ENCODE peak calls at places on chromosomes 6 and 20, in seven cellular contexts. G is hepatocyte; K is heart right ventricle; B is uterus; N is kidney; S is IMR-90; E is naive thymus-derived CD4-positive, alpha-beta T cell. Z is an unnamed sample.

GRCh38 chr6:155352130-155352420 is 37.8 kb upstream of the TFB1M start:
- DNase-seq in G (no peak), K (no peak), B (no peak), N (no peak), S (no peak), E (no peak), Z (no peak)

GRCh38 chr20:32634041-32634805 is 39.5 kb downstream of the C20orf203 start:
- DNase-seq in G (no peak), K (no peak), B (no peak), N (no peak), S (peak; percentile 31), E (no peak), Z (peak; percentile 27)

GRCh38 chr6:100465701-100466409 is 1.1 kb upstream of the SIM1 start:
- DNase-seq in G (no peak), K (no peak), B (no peak), N (no peak), S (no peak), E (no peak), Z (no peak)

GRCh38 chr6:112298816-112299281 is 44.5 kb upstream of the LAMA4 start:
- DNase-seq in G (no peak), K (no peak), B (no peak), N (no peak), S (peak; percentile 94), E (no peak), Z (peak; percentile 64)

GRCh38 chr6:166289181-166290061 is 18.8 kb downstream of the PRR18 start:
- DNase-seq in G (no peak), K (no peak), B (no peak), N (no peak), S (no peak), E (peak; percentile 21), Z (no peak)

GRCh38 chr20:45934046-45934586 is 367 bp upstream of the PCIF1 start:
- DNase-seq in G (peak; percentile 66), K (peak; percentile 81), B (no peak), N (peak; percentile 93), S (peak; percentile 31), E (no peak), Z (peak; percentile 70)

GRCh38 chr6:157224178-157224956 is 99.0 kb downstream of the TMEM242 start:
- DNase-seq in G (no peak), K (no peak), B (no peak), N (peak; percentile 69), S (no peak), E (peak; percentile 6), Z (no peak)

GRCh38 chr20:38748863-38749153 is 548 bp downstream of the ACTR5 start:
- DNase-seq in G (no peak), K (no peak), B (peak; percentile 23), N (no peak), S (no peak), E (no peak), Z (no peak)

GRCh38 chr6:67887419-67887746 is 747.7 kb upstream of the ADGRB3 start:
- DNase-seq in G (no peak), K (no peak), B (no peak), N (no peak), S (no peak), E (no peak), Z (no peak)

GRCh38 chr20:44109951-44110361 is 77.0 kb downstream of the JPH2 start:
- DNase-seq in G (no peak), K (no peak), B (no peak), N (no peak), S (no peak), E (no peak), Z (peak; percentile 74)

DNA sequence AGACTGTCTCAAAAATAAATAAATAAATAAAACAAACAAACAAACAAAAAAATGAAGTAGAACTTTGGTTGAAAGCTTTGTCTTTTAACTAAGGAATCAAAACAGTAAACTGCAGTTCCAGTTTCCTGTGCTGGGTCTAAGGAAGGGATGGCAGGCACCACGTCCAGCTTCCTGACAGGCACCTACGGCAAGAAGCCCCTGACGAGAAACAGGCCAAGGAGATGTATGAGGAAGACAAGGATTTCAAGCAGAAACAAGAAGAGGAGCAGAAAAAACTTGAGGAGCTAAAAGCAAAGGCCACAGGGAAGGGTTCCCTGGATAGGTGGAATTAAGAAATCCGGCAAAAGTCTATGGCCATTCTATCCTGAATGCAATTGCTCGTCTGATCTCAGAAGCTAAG is 8.8 kb downstream of the SNX3 start:
- DNase-seq in G (no peak), K (no peak), B (no peak), N (no peak), S (no peak), E (no peak), Z (no peak)
- H3K4me1 ChIP-seq in G (peaks cover 8% of the 10 kb centered on the region), K (peaks cover 85% of the 10 kb centered on the region), B (no peaks in the 10 kb centered on the region), N (no peaks in the 10 kb centered on the region), S (no peaks in the 10 kb centered on the region), E (no peaks in the 10 kb centered on the region), Z (peaks cover 34% of the 10 kb centered on the region)

GRCh38 chr6:164911873-164912580 is 397.4 kb downstream of the C6orf118 start:
- DNase-seq in G (no peak), K (no peak), B (no peak), N (no peak), S (no peak), E (no peak), Z (peak; percentile 32)
- H3K4me3 ChIP-seq in G (no peak overlapping the region), K (peak overlapping the region; percentile 27), B (no peak overlapping the region), N (no peak overlapping the region), S (no peak overlapping the region), E (no peak overlapping the region), Z (no peak overlapping the region)

GRCh38 chr20:24963672-24964517 is 14.8 kb downstream of the CST7 start:
- DNase-seq in G (no peak), K (no peak), B (no peak), N (no peak), S (no peak), E (no peak), Z (no peak)
- H3K9me3 ChIP-seq in G (no peaks in the 10 kb centered on the region), K (no peaks in the 10 kb centered on the region), B (no peaks in the 10 kb centered on the region), N (no peaks in the 10 kb centered on the region), S (no peaks in the 10 kb centered on the region), E (no peaks in the 10 kb centered on the region), Z (no peaks in the 10 kb centered on the region)

GRCh38 chr20:37295001-37295400 is 5.5 kb downstream of the MANBAL start:
- DNase-seq in G (peak; percentile 85), K (no peak), B (peak; percentile 41), N (no peak), S (peak; percentile 99), E (no peak), Z (peak; percentile 90)

GRCh38 chr20:37295595-37295994 is 6.1 kb downstream of the MANBAL start:
- DNase-seq in G (no peak), K (no peak), B (no peak), N (no peak), S (no peak), E (no peak), Z (no peak)

GRCh38 chr20:37294262-37294981 is 5.0 kb downstream of the MANBAL start:
- DNase-seq in G (no peak), K (no peak), B (no peak), N (no peak), S (peak; percentile 77), E (no peak), Z (peak; percentile 41)

GRCh38 chr20:37297066-37297736 is 7.7 kb downstream of the MANBAL start:
- DNase-seq in G (no peak), K (no peak), B (peak; percentile 62), N (no peak), S (peak; percentile 84), E (no peak), Z (no peak)

DNA sequence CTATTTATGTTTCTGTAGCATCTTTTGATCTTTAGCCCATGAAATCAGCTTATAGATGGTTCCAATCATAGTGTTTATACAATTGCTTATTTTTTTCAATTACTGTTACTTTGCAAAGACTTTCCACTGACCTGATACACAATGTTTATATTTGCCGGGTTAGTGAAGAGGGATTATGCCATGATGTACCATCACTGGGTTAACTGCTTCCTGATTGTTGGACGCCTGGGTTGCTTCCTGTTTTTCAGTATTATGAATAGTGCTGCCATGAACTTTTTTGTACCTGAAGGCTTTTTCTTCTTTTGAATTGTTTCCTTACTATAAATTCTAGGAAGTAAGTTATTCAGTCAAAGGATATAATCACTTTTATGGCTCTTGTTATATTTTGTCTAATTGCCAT is 6.9 kb downstream of the MANBAL start:
- DNase-seq in G (no peak), K (no peak), B (no peak), N (no peak), S (no peak), E (no peak), Z (no peak)
- H3K4me1 ChIP-seq in G (peaks cover 45% of the 10 kb centered on the region), K (peaks cover 55% of the 10 kb centered on the region), B (peaks cover 11% of the 10 kb centered on the region), N (peaks cover 8% of the 10 kb centered on the region), S (peaks cover 29% of the 10 kb centered on the region), E (peaks cover 4% of the 10 kb centered on the region), Z (peaks cover 24% of the 10 kb centered on the region)

GRCh38 chr20:63498950-63499332 is at the start of gene EEF1A2:
- DNase-seq in G (peak; percentile 78), K (peak; percentile 77), B (no peak), N (peak; percentile 80), S (no peak), E (peak; percentile 59), Z (peak; percentile 83)

GRCh38 chr20:63496404-63497120 is 2.3 kb downstream of the EEF1A2 start:
- DNase-seq in G (no peak), K (no peak), B (no peak), N (peak; percentile 63), S (no peak), E (no peak), Z (peak; percentile 23)

GRCh38 chr20:63499333-63499969 is 568 bp upstream of the EEF1A2 start:
- DNase-seq in G (no peak), K (no peak), B (no peak), N (peak; percentile 79), S (no peak), E (no peak), Z (no peak)

GRCh38 chr20:63497138-63497945 is 1.5 kb downstream of the EEF1A2 start:
- DNase-seq in G (no peak), K (no peak), B (no peak), N (peak; percentile 73), S (no peak), E (no peak), Z (no peak)

GRCh38 chr20:63497946-63498935 is 642 bp downstream of the EEF1A2 start:
- DNase-seq in G (peak; percentile 81), K (peak; percentile 65), B (no peak), N (peak; percentile 87), S (peak; percentile 36), E (no peak), Z (peak; percentile 69)
- H3K4me3 ChIP-seq in G (no peak overlapping the region), K (peak overlapping the region; percentile 61), B (no peak overlapping the region), N (no peak overlapping the region), S (peak overlapping the region; percentile 17), E (no peak overlapping the region), Z (peak overlapping the region; percentile 92)

DNA sequence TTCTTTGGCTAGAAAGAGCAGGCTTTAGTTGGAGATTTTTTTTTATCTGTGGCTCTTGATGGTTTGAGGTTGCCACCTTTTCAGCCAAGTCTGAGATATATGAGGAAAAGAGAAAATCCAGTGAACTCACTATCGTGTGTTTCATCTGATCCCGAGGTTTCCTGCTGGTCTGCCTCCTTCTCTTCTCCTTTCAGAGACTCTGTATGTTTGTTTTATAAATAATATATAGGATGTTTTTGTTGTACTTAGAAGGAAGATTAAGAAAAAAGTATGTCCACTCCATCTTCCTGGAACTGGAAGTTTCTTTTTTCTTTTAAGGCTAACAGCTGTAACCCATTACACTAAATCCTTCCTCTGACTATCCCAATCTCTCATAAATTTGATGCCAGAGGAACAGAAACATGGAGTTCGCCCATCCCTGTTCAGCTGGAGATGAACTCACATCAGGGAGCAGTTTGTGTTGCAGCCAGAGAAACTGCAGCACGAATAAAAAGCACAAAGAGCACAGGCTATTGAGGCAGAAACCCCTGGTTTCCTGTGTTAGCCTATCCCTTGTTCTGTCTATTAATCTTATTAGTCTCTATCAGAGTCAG is 20.7 kb downstream of the RIPK1 start:
- DNase-seq in G (peak; percentile 18), K (no peak), B (peak; percentile 30), N (no peak), S (peak; percentile 11), E (no peak), Z (no peak)
- H3K9me3 ChIP-seq in G (no peaks in the 10 kb centered on the region), K (no peaks in the 10 kb centered on the region), B (no peaks in the 10 kb centered on the region), N (no peaks in the 10 kb centered on the region), S (no peaks in the 10 kb centered on the region), E (no peaks in the 10 kb centered on the region), Z (no peaks in the 10 kb centered on the region)

GRCh38 chr6:21229061-21229460 is 364.5 kb upstream of the SOX4 start:
- DNase-seq in G (no peak), K (no peak), B (no peak), N (no peak), S (peak; percentile 16), E (no peak), Z (no peak)
- H3K4me1 ChIP-seq in G (no peaks in the 10 kb centered on the region), K (no peaks in the 10 kb centered on the region), B (no peaks in the 10 kb centered on the region), N (no peaks in the 10 kb centered on the region), S (peaks cover 6% of the 10 kb centered on the region), E (no peaks in the 10 kb centered on the region), Z (no peaks in the 10 kb centered on the region)